ENCODE peak calls at places on chromosomes 7 and 10, in nine cellular contexts. C is astrocyte of the spinal cord, L is GM12878, U is HL-60, F is foreskin fibroblast, O is sigmoid colon, S is RWPE2, Y is lower lobe of right lung, B is body of pancreas. G is an unnamed sample.
A peak's percentile ranks its signal among the peaks of the same experiment; 100 is the strongest.

GRCh38 chr10:86316274-86316835 is 50.2 kb downstream of the GRID1 start:
- DNase-seq in C (no peak), L (no peak), U (no peak), F (no peak), O (peak; percentile 22), S (peak; percentile 18), Y (no peak), B (no peak), G (no peak)

GRCh38 chr7:137992738-137993394 is 9.0 kb downstream of the CREB3L2 start:
- DNase-seq in C (peak; percentile 92), L (no peak), U (peak; percentile 95), F (peak; percentile 94), O (peak; percentile 97), S (no peak), Y (no peak), B (peak; percentile 47), G (peak; percentile 91)

GRCh38 chr7:1045038-1045726 is 836 bp downstream of the GPR146 start:
- DNase-seq in C (no peak), L (no peak), U (no peak), F (no peak), O (no peak), S (no peak), Y (no peak), B (no peak), G (no peak)

GRCh38 chr7:151025924-151026671 is 1.8 kb upstream of the ATG9B start:
- DNase-seq in C (peak; percentile 18), L (no peak), U (no peak), F (peak; percentile 49), O (no peak), S (no peak), Y (no peak), B (no peak), G (peak; percentile 50)

GRCh38 chr10:26841733-26842317 is 18.9 kb downstream of the ABI1 start:
- DNase-seq in C (no peak), L (no peak), U (no peak), F (no peak), O (no peak), S (no peak), Y (no peak), B (no peak), G (no peak)

GRCh38 chr10:29157321-29157720 is 131.5 kb upstream of the LYZL1 start:
- DNase-seq in C (no peak), L (no peak), U (no peak), F (peak; percentile 8), O (no peak), S (no peak), Y (no peak), B (no peak), G (no peak)

GRCh38 chr7:99102809-99103690 is 40.9 kb downstream of the SMURF1 start:
- DNase-seq in C (peak; percentile 67), L (no peak), U (no peak), F (peak; percentile 69), O (no peak), S (no peak), Y (no peak), B (no peak), G (peak; percentile 76)

GRCh38 chr10:71974489-71975011 is 10.4 kb downstream of the CHST3 start:
- DNase-seq in C (peak; percentile 59), L (no peak), U (no peak), F (peak; percentile 80), O (peak; percentile 74), S (peak; percentile 85), Y (no peak), B (no peak), G (peak; percentile 82)

GRCh38 chr10:133379152-133379800 is at the start of gene PAOX:
- DNase-seq in C (peak; percentile 50), L (no peak), U (no peak), F (peak; percentile 50), O (peak; percentile 88), S (no peak), Y (peak; percentile 81), B (peak; percentile 81), G (peak; percentile 33)

GRCh38 chr7:132443776-132444520 is 132.3 kb downstream of the PLXNA4 start:
- DNase-seq in C (no peak), L (no peak), U (no peak), F (no peak), O (no peak), S (no peak), Y (no peak), B (no peak), G (no peak)

GRCh38 chr7:1948887-1949680 is 279.0 kb downstream of the ELFN1 start:
- DNase-seq in C (no peak), L (no peak), U (no peak), F (no peak), O (peak; percentile 40), S (no peak), Y (peak; percentile 37), B (no peak), G (no peak)

GRCh38 chr7:47762207-47762606 is 180.3 kb upstream of the TNS3 start:
- DNase-seq in C (no peak), L (no peak), U (no peak), F (no peak), O (no peak), S (no peak), Y (no peak), B (no peak), G (no peak)

GRCh38 chr10:128078136-128078969 is 47.9 kb downstream of the MKI67 start:
- DNase-seq in C (peak; percentile 31), L (no peak), U (peak; percentile 43), F (peak; percentile 17), O (peak; percentile 52), S (peak; percentile 47), Y (no peak), B (no peak), G (peak; percentile 37)

GRCh38 chr10:70601775-70602174 is 766 bp downstream of the PRF1 start:
- DNase-seq in C (no peak), L (no peak), U (no peak), F (no peak), O (no peak), S (no peak), Y (no peak), B (no peak), G (no peak)

GRCh38 chr7:17183630-17184328 is 114.7 kb upstream of the AHR start:
- DNase-seq in C (peak; percentile 29), L (no peak), U (no peak), F (peak; percentile 26), O (no peak), S (no peak), Y (no peak), B (no peak), G (peak; percentile 24)

GRCh38 chr7:130959743-130960207 is 225.8 kb upstream of the KLF14 start:
- DNase-seq in C (peak; percentile 88), L (no peak), U (peak; percentile 56), F (no peak), O (no peak), S (no peak), Y (no peak), B (no peak), G (peak; percentile 36)

DNA sequence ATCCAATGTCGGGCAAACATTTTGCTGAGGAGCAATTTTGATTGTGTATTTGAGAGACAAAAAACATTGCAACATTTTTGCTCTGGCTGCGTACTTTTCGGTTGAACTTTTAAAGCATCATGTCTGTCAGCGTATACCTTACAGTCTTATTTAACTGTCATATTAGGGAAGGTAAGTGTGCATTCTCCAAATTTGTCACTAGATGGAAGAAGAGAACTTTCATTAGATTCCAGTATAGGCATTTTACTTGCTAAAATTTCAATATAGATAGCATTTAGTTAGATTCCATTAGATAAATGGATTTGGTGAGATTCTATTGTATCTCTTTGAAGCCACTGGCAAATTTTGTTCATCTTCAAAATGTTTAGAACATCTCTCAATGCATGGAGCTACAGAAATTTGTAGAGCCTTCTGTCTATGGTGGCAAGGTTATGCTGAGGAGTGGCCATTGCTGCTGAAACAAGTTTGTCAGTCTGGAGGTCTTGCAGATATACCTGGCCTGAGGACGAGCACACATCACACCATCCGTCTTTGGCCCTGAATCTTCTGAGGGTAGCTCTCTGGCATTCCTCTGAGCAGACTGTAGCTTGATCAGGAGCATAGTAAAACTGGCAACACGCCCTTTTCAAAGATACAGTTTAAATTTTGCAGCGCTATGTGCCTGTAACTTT is 437.5 kb upstream of the MBL2 start:
- DNase-seq in C (peak; percentile 19), L (no peak), U (no peak), F (no peak), O (no peak), S (no peak), Y (no peak), B (no peak), G (no peak)
- TF ChIP-seq CTCF in C (peak; percentile 31), L (no peak), U (peak; percentile 6), F (no peak), O (no peak), S (peak; percentile 76), Y (peak; percentile 11), B (peak; percentile 19), G (no peak)

GRCh38 chr7:4783762-4784351 is 8.4 kb downstream of the AP5Z1 start:
- DNase-seq in C (no peak), L (no peak), U (no peak), F (no peak), O (peak; percentile 84), S (no peak), Y (no peak), B (no peak), G (no peak)
- TF ChIP-seq CTCF in C (no peak), L (no peak), U (no peak), F (no peak), O (no peak), S (no peak), Y (no peak), B (no peak), G (no peak)

GRCh38 chr10:101495324-101495925 is 92.6 kb downstream of the POLL start:
- DNase-seq in C (no peak), L (no peak), U (no peak), F (peak; percentile 9), O (no peak), S (no peak), Y (no peak), B (no peak), G (peak; percentile 6)
- TF ChIP-seq CTCF in C (peak; percentile 35), L (peak; percentile 22), U (no peak), F (peak; percentile 32), O (no peak), S (peak; percentile 56), Y (no peak), B (no peak), G (peak; percentile 42)

GRCh38 chr7:148287538-148287937 is 303.0 kb upstream of the C7orf33 start:
- DNase-seq in C (no peak), L (no peak), U (no peak), F (no peak), O (no peak), S (no peak), Y (no peak), B (no peak), G (no peak)

GRCh38 chr7:148289630-148290029 is 300.9 kb upstream of the C7orf33 start:
- DNase-seq in C (no peak), L (no peak), U (no peak), F (no peak), O (no peak), S (no peak), Y (no peak), B (no peak), G (no peak)

GRCh38 chr7:148288592-148289151 is 301.9 kb upstream of the C7orf33 start:
- DNase-seq in C (no peak), L (no peak), U (no peak), F (no peak), O (no peak), S (no peak), Y (no peak), B (no peak), G (no peak)

GRCh38 chr7:148290451-148291005 is 300.0 kb upstream of the C7orf33 start:
- DNase-seq in C (no peak), L (no peak), U (no peak), F (no peak), O (no peak), S (no peak), Y (no peak), B (no peak), G (no peak)

GRCh38 chr7:148286150-148286549 is 304.4 kb upstream of the C7orf33 start:
- DNase-seq in C (peak; percentile 10), L (no peak), U (no peak), F (no peak), O (no peak), S (no peak), Y (no peak), B (no peak), G (no peak)
- TF ChIP-seq CTCF in C (peak; percentile 48), L (peak; percentile 11), U (no peak), F (no peak), O (no peak), S (peak; percentile 84), Y (peak; percentile 31), B (peak; percentile 23), G (no peak)

G was measured in HFFc6.